ENCODE peak calls at places on chromosomes 5 and 9, in four cellular contexts. A, V, H and D are unnamed samples.

GRCh38 chr5:55502759-55503158 is 32.0 kb downstream of the PLPP1 start:
- DNase-seq in A (no peak), V (no peak), H (no peak), D (no peak)

GRCh38 chr5:179497636-179498365 is 52.6 kb upstream of the RUFY1 start:
- DNase-seq in A (no peak), V (no peak), H (no peak), D (peak)

GRCh38 chr9:121369595-121370265 is at the start of gene STOM:
- DNase-seq in A (peak), V (peak), H (peak), D (peak)

GRCh38 chr5:98774192-98775046 is 956 bp downstream of the RGMB start:
- DNase-seq in A (peak), V (peak), H (peak), D (peak)

GRCh38 chr5:68505917-68506860 is 290.6 kb downstream of the PIK3R1 start:
- DNase-seq in A (peak), V (no peak), H (no peak), D (no peak)

GRCh38 chr5:8184455-8185063 is 315.6 kb downstream of the MTRR start:
- DNase-seq in A (peak), V (peak), H (no peak), D (peak)

GRCh38 chr5:148005788-148006520 is 57.8 kb upstream of the SPINK5 start:
- DNase-seq in A (peak), V (peak), H (no peak), D (no peak)

GRCh38 chr9:92666236-92666635 is 3.7 kb downstream of the IPPK start:
- DNase-seq in A (no peak), V (no peak), H (no peak), D (no peak)

GRCh38 chr9:20209421-20210340 is 412.6 kb downstream of the MLLT3 start:
- DNase-seq in A (no peak), V (no peak), H (no peak), D (no peak)

GRCh38 chr5:146878471-146879172 is at the start of gene PPP2R2B:
- DNase-seq in A (no peak), V (peak), H (peak), D (peak)

GRCh38 chr5:146873186-146873917 is 5.2 kb downstream of the PPP2R2B start:
- DNase-seq in A (no peak), V (peak), H (no peak), D (no peak)

GRCh38 chr5:146877178-146877681 is 1.3 kb downstream of the PPP2R2B start:
- DNase-seq in A (no peak), V (no peak), H (no peak), D (no peak)

GRCh38 chr5:146880985-146881384 is 2.4 kb upstream of the PPP2R2B start:
- DNase-seq in A (no peak), V (no peak), H (no peak), D (no peak)

DNA sequence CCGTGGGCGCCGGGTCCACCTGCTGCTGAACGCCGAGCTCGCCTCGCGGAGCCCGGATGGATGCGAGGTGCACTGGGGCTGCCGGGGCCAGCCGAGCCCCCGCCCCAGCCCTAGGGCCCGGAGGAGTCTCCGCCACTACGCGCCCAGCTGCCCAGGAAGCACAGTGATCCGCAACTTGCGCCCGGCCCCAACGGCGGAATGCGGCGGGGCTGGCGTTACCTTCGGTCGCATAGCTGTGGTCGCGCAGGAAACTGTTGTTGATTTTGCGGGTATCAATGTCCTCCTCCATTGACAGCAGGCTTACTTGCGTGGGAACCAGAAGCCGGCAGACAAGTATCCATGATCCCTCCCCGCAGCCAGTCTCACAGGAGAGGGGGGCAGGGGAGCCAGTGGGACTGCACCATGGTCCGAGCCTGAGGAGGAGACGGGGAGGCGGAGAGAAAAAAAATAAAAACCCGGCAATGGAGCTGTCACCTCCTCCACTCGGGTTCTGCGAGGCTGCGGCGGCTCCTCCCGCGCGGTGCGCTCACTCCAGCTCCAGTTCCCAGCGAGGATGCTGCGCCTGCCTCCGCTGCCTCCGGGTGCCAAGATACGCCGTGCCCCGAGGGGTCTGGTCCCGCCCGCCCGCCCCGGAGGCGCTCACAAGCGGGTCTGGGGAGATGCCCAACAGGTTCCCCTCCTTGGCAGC is 630 bp downstream of the PPP2R2B start:
- DNase-seq in A (no peak), V (peak), H (peak), D (peak)
- H3K4me3 ChIP-seq in A (peak), V (peak), H (peak), D (peak)

DNA sequence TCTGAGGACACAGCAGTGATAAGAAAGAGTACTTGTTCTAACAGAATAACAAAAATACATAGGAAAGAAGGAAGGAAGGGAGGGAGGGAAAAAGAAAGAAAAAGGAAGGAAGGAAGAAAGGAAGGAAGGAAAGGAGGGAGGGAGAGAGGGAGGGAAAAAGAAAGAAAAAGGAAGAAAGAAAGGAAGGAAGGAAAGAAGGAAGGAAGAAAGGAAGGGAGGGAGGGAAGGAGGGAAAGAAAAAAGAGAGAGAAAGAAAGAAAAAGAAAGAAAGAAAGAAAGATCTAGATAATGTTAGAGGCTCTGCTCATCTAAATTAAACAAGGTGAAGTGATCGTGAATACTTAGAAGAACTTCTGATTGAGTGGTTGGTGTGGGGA is 29.8 kb downstream of the DUSP1 start:
- DNase-seq in A (no peak), V (no peak), H (no peak), D (no peak)
- H3K4me3 ChIP-seq in A (no peak), V (no peak), H (no peak), D (peak)

GRCh38 chr5:172733179-172733973 is 37.6 kb downstream of the DUSP1 start:
- DNase-seq in A (peak), V (no peak), H (peak), D (peak)
- H3K4me3 ChIP-seq in A (peak), V (no peak), H (no peak), D (peak)

GRCh38 chr9:134639994-134640393 is 1.6 kb upstream of the COL5A1 start:
- DNase-seq in A (no peak), V (no peak), H (no peak), D (no peak)

GRCh38 chr9:134642385-134643181 is 980 bp downstream of the COL5A1 start:
- DNase-seq in A (peak), V (peak), H (peak), D (peak)

GRCh38 chr9:134640491-134641172 is 971 bp upstream of the COL5A1 start:
- DNase-seq in A (no peak), V (no peak), H (no peak), D (no peak)

GRCh38 chr9:134641989-134642384 is 384 bp downstream of the COL5A1 start:
- DNase-seq in A (no peak), V (no peak), H (no peak), D (no peak)

DNA sequence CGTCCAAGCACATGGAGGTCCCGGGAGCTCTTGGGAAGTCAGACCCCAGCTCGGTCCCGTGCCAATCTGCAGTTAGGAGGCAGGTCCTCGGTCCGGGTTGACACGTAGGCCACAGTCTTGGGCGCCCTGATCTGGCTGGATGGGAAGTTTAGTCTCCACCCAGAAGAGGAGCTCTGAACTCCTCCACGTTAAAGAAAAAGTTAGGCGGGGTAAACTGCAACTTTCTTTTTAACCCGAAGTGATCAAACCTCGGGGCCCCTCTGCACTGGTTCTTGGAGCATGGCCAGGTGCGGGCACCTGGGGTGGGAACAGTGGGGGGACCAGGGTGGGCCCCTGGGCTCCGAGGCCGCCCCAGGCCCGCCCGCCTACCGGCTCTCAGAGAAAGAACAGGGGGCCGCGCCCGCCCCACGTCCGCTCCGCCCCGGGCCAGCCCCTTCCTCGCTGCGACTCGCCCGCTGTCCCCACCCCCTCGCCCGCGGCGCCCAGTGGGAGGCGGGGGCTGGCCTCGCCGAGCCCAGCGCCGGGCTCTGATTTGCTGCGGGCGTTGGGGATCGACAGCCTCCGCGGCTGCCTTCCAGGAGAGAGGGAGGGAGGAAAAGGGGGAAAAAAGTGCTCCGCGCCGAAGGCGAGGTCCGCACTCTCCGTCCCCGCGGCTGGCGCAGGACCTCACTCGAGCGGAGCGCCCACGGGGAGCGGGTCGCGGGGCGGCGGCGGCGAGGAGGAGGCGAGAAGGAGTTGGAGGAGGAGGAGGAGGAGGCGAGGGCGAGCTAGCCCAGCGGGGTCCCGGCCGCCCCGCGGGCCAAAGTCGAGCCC is at the start of gene COL5A1:
- DNase-seq in A (peak), V (peak), H (peak), D (peak)
- H3K4me3 ChIP-seq in A (peak), V (peak), H (peak), D (peak)

GRCh38 chr9:136662326-136662655 is 425 bp upstream of the EGFL7 start:
- DNase-seq in A (no peak), V (no peak), H (no peak), D (no peak)
- H3K4me3 ChIP-seq in A (no peak), V (no peak), H (peak), D (no peak)

DNA sequence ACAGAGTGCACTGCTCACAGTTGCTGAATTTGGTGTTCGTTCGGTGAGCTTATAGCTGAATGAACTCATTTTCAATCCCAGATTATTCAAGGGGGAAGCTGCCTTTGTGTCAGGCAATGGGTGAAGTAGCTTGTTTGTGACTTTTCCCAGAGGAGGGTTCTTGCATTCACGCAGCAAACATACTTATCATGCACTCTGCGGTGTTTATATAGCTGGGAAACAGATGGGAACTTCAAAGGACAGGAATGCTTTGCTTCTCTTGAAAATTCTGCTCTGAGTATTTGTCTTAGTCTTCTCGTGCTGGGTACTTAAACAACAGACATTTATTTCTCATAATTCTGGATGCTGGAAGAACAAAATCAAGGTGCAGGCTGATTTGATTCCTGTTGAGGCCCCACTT is 64.7 kb upstream of the ABCA1 start:
- DNase-seq in A (peak), V (no peak), H (no peak), D (peak)
- H3K4me3 ChIP-seq in A (no peak), V (no peak), H (no peak), D (no peak)